ENCODE peak calls at places on chromosomes 5 and 9, in ten cellular contexts. H is psoas muscle, I is heart right ventricle, T is GM23248, Z is GM12878, Y is mucosa of descending colon, Q is ovary, L is heart left ventricle, G is foreskin fibroblast, N is GM23338. V is an unnamed sample.

GRCh38 chr9:114390952-114391351 is 3.2 kb upstream of the AKNA start:
- DNase-seq in Z (no peak), L (no peak), Q (no peak), Y (no peak), H (no peak), I (no peak), G (no peak), N (no peak), T (peak; percentile 25), V (no peak)

GRCh38 chr9:123322771-123323481 is 33.1 kb upstream of the CRB2 start:
- DNase-seq in Y (peak; percentile 38), N (no peak), I (no peak), G (no peak), L (no peak), H (no peak), T (no peak), Z (no peak), Q (no peak), V (no peak)

GRCh38 chr5:40078907-40079575 is 600.7 kb upstream of the PTGER4 start:
- DNase-seq in Q (no peak), N (no peak), H (no peak), G (no peak), T (no peak), L (no peak), Z (no peak), I (no peak), Y (no peak), V (no peak)

GRCh38 chr9:38227061-38227540 is 158.1 kb upstream of the SHB start:
- DNase-seq in H (peak; percentile 53), I (peak; percentile 27), G (peak; percentile 27), Y (peak; percentile 16), Z (peak; percentile 23), T (peak; percentile 83), Q (peak; percentile 10), L (peak; percentile 66), N (peak; percentile 84), V (peak; percentile 82)

GRCh38 chr5:180353226-180353962 is at the start of gene GFPT2:
- DNase-seq in Z (no peak), T (peak; percentile 89), G (peak; percentile 78), Y (peak; percentile 63), H (peak; percentile 87), Q (peak; percentile 91), L (peak; percentile 91), I (peak; percentile 82), N (peak; percentile 94), V (peak; percentile 86)

GRCh38 chr9:71709384-71709783 is 58.9 kb downstream of the CEMIP2 start:
- DNase-seq in Z (no peak), N (no peak), Y (no peak), H (no peak), Q (no peak), L (no peak), G (no peak), T (no peak), I (no peak), V (no peak)

GRCh38 chr5:37660319-37660718 is 179.5 kb downstream of the GDNF start:
- DNase-seq in H (no peak), T (no peak), Z (no peak), G (no peak), L (no peak), Q (no peak), I (no peak), Y (no peak), N (no peak), V (no peak)

GRCh38 chr9:137233143-137233980 is 2.7 kb downstream of the SLC34A3 start:
- DNase-seq in Z (no peak), Q (no peak), H (no peak), N (no peak), L (no peak), T (no peak), G (no peak), Y (peak; percentile 26), I (no peak), V (no peak)

GRCh38 chr5:675876-676698 is 17.1 kb downstream of the TPPP start:
- DNase-seq in L (peak; percentile 53), N (no peak), Q (peak; percentile 3), G (no peak), T (no peak), H (peak; percentile 15), Y (no peak), I (no peak), Z (no peak), V (no peak)

GRCh38 chr5:151892393-151892792 is 32.3 kb downstream of the GLRA1 start:
- DNase-seq in T (no peak), L (no peak), H (no peak), N (no peak), I (no peak), Z (no peak), Y (no peak), Q (no peak), G (no peak), V (no peak)

GRCh38 chr9:36082928-36083327 is 46.2 kb downstream of the RECK start:
- DNase-seq in T (no peak), G (no peak), Q (no peak), Y (no peak), N (no peak), L (no peak), Z (no peak), H (no peak), I (no peak), V (no peak)

GRCh38 chr9:35333551-35333950 is 156.4 kb upstream of the RUSC2 start:
- DNase-seq in T (peak; percentile 90), G (peak; percentile 72), Y (no peak), L (no peak), Q (no peak), N (no peak), Z (no peak), H (no peak), I (no peak), V (no peak)

GRCh38 chr5:54764691-54765090 is 220.7 kb downstream of the ESM1 start:
- DNase-seq in L (no peak), T (peak; percentile 46), G (peak; percentile 43), Z (no peak), N (no peak), H (no peak), Q (no peak), I (no peak), Y (no peak), V (no peak)

GRCh38 chr9:105053209-105053652 is 125.3 kb upstream of the ABCA1 start:
- DNase-seq in Z (peak; percentile 15), N (no peak), G (peak; percentile 84), Q (no peak), L (peak; percentile 57), Y (no peak), H (peak; percentile 49), I (no peak), T (peak; percentile 87), V (peak; percentile 46)

GRCh38 chr5:91850031-91850430 is 466.9 kb upstream of the ARRDC3 start:
- DNase-seq in Z (no peak), N (no peak), I (no peak), T (peak; percentile 7), Q (no peak), H (no peak), L (no peak), G (peak; percentile 14), Y (no peak), V (no peak)

GRCh38 chr9:37583522-37584121 is 7.4 kb upstream of the FBXO10 start:
- DNase-seq in Z (no peak), Y (peak; percentile 42), T (no peak), G (no peak), Q (no peak), I (no peak), N (no peak), H (no peak), L (no peak), V (no peak)

GRCh38 chr5:133885566-133885965 is 82.9 kb downstream of the C5orf15 start:
- DNase-seq in Y (no peak), T (no peak), Z (no peak), L (no peak), I (no peak), H (peak; percentile 19), N (no peak), Q (no peak), G (no peak), V (no peak)

GRCh38 chr5:140690376-140690932 is 716 bp downstream of the HARS1 start:
- DNase-seq in L (no peak), H (no peak), Q (no peak), Y (no peak), G (no peak), T (peak; percentile 60), N (no peak), I (no peak), Z (no peak), V (no peak)

GRCh38 chr9:20208951-20209350 is 413.3 kb downstream of the MLLT3 start:
- DNase-seq in L (no peak), N (no peak), Y (no peak), G (no peak), Z (no peak), I (no peak), T (no peak), H (no peak), Q (no peak), V (no peak)
- H3K4me3 ChIP-seq in L (no peak overlapping the region), N (no peak overlapping the region), Y (no peak overlapping the region), G (no peak overlapping the region), Z (no peak overlapping the region), I (no peak overlapping the region), T (no peak overlapping the region), H (no peak overlapping the region), Q (no peak overlapping the region), V (no peak overlapping the region)

DNA sequence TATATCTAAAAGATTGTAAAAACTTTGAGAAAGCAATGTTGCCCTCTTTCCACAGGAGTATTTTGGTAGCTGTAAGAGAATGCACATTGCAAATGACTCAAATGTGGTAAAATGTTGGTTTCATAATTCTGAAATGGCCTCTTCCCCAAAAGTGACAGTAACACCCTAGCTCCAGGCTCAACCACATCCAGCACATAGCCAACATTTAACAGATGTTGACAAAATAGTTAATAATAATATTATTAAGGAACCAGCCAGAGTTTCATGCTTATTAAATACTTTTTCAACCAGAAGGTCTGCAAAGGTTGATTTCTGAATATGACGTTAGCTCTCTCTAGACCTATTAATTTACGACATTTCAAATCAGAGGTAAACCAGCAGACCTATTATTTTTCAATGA is 1.3 kb downstream of the ANXA1 start:
- DNase-seq in T (peak; percentile 72), L (no peak), N (no peak), H (no peak), I (no peak), Z (peak; percentile 20), Q (no peak), Y (no peak), G (no peak), V (no peak)
- H3K4me3 ChIP-seq in T (peak overlapping the region; percentile 100), L (peak overlapping the region; percentile 16), N (no peak overlapping the region), H (peak overlapping the region; percentile 65), I (no peak overlapping the region), Z (no peak overlapping the region), Q (peak overlapping the region; percentile 38), Y (no peak overlapping the region), G (peak overlapping the region; percentile 72), V (no peak overlapping the region)

DNA sequence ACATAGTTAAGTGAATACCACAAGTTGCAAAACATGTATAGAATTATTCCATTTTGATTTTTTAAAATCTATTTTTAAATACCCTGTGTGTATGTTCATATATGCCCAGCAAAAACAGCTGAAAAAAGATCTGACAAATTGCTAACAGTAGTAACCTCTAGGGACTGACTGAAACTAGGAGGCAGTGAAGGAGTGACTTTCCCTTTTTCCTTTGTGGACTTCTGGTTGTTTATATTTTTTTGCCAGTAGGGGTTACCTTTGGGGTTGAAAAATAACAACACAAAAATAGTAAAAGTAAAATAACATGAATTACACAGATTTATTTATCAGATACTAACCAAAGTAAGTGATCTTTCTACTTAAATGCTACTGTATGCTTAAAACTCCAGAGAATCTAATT is 2.9 kb downstream of the MEGF9 start:
- DNase-seq in L (no peak), N (no peak), Q (no peak), T (peak; percentile 38), H (no peak), Z (no peak), G (no peak), I (no peak), Y (no peak), V (no peak)
- H3K4me3 ChIP-seq in L (no peak overlapping the region), N (no peak overlapping the region), Q (no peak overlapping the region), T (no peak overlapping the region), H (peak overlapping the region; percentile 83), Z (no peak overlapping the region), G (peak overlapping the region; percentile 74), I (no peak overlapping the region), Y (no peak overlapping the region), V (no peak overlapping the region)

GRCh38 chr5:153880094-153880493 is 158.6 kb downstream of the FAM114A2 start:
- DNase-seq in Z (no peak), N (no peak), Q (no peak), G (no peak), L (no peak), T (no peak), H (no peak), Y (no peak), I (no peak), V (no peak)
- H3K4me3 ChIP-seq in Z (no peak overlapping the region), N (no peak overlapping the region), Q (no peak overlapping the region), G (no peak overlapping the region), L (no peak overlapping the region), T (no peak overlapping the region), H (no peak overlapping the region), Y (no peak overlapping the region), I (no peak overlapping the region), V (no peak overlapping the region)

V was measured in pancreas.